ENCODE peak calls at places on chromosomes 6 and 20, in eight cellular contexts. B is right atrium auricular region; H is vagina; D is CD8-positive, alpha-beta memory T cell; S is thoracic aorta; Z is pancreas; K is psoas muscle; L is A673. O is an unnamed sample. For H3K36me3 and H3K4me1, the result is how much of the 10 kb centered on the place peaks cover.

GRCh38 chr6:68718379-68719073 is 83.4 kb downstream of the ADGRB3 start:
- DNase-seq in B (no peak), H (no peak), D (no peak), S (no peak), Z (no peak), K (no peak), L (peak), O (peak)

GRCh38 chr20:53748821-53749402 is 155.3 kb upstream of the ZNF217 start:
- DNase-seq in B (no peak), H (no peak), D (no peak), S (no peak), Z (no peak), K (no peak), L (peak), O (peak)

GRCh38 chr6:28719275-28719940 is 193.7 kb downstream of the GPX5 start:
- DNase-seq in B (no peak), H (no peak), D (no peak), S (no peak), Z (no peak), K (no peak), L (peak), O (no peak)

GRCh38 chr20:61856626-61857413 is 208.9 kb downstream of the TAF4 start:
- DNase-seq in B (no peak), H (no peak), D (no peak), S (no peak), Z (no peak), K (no peak), L (no peak), O (no peak)

GRCh38 chr20:44851545-44851944 is 34.0 kb upstream of the YWHAB start:
- DNase-seq in B (no peak), H (no peak), D (no peak), S (no peak), Z (no peak), K (no peak), L (no peak), O (no peak)

GRCh38 chr6:128112494-128112893 is 211.6 kb upstream of the THEMIS start:
- DNase-seq in B (no peak), H (no peak), D (no peak), S (no peak), Z (no peak), K (no peak), L (peak), O (no peak)

GRCh38 chr20:58618694-58619540 is 32.2 kb upstream of the STX16 start:
- DNase-seq in B (no peak), H (no peak), D (no peak), S (no peak), Z (no peak), K (peak), L (no peak), O (peak)

GRCh38 chr6:41162687-41163418 is at the start of gene TREM2:
- DNase-seq in B (no peak), H (peak), D (no peak), S (no peak), Z (no peak), K (no peak), L (no peak), O (no peak)

GRCh38 chr6:25710287-25710686 is 44.3 kb upstream of the SLC17A4 start:
- DNase-seq in B (no peak), H (no peak), D (no peak), S (no peak), Z (no peak), K (no peak), L (no peak), O (no peak)

GRCh38 chr6:115612796-115613479 is 447.8 kb downstream of the FRK start:
- DNase-seq in B (no peak), H (no peak), D (no peak), S (no peak), Z (no peak), K (no peak), L (no peak), O (peak)

GRCh38 chr20:17448071-17448470 is 83.1 kb downstream of the BFSP1 start:
- DNase-seq in B (no peak), H (no peak), D (no peak), S (no peak), Z (no peak), K (no peak), L (no peak), O (no peak)

GRCh38 chr6:143271024-143271423 is 179.5 kb downstream of the ADAT2 start:
- DNase-seq in B (no peak), H (no peak), D (no peak), S (no peak), Z (no peak), K (no peak), L (peak), O (peak)

GRCh38 chr6:43838276-43839036 is 68.4 kb downstream of the VEGFA start:
- DNase-seq in B (peak), H (no peak), D (no peak), S (no peak), Z (peak), K (peak), L (peak), O (peak)

GRCh38 chr6:43835872-43836419 is 65.9 kb downstream of the VEGFA start:
- DNase-seq in B (no peak), H (no peak), D (no peak), S (no peak), Z (no peak), K (no peak), L (no peak), O (no peak)

GRCh38 chr6:43837501-43837900 is 67.5 kb downstream of the VEGFA start:
- DNase-seq in B (no peak), H (no peak), D (no peak), S (no peak), Z (no peak), K (no peak), L (no peak), O (no peak)

GRCh38 chr6:43834528-43835145 is 64.6 kb downstream of the VEGFA start:
- DNase-seq in B (no peak), H (no peak), D (no peak), S (no peak), Z (no peak), K (no peak), L (no peak), O (no peak)

DNA sequence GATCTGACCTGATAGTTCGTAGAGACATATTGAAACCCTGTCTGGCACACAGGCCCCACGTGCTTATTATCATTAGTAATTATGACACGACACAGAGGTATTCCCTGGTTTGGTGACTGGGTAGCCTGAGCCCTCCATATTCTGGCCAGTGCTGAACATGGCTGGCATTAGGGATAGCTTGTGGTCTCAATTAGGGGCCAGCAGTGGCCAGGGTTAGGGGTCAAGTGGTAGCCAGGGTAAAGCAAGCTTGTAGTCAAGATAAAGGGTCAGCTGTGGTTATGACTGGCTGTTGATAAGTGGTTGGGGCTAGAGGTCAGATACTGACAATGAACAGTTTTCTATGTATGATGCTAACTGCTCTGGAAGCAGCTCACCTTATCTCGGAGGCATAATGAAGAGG is 66.5 kb downstream of the VEGFA start:
- DNase-seq in B (no peak), H (no peak), D (no peak), S (no peak), Z (no peak), K (no peak), L (no peak), O (no peak)
- H3K36me3 ChIP-seq in B (under half), H (under half), D (under half), S (under half), Z (under half), K (under half), L (under half), O (under half)

GRCh38 chr6:36608788-36609563 is 14.8 kb downstream of the SRSF3 start:
- DNase-seq in B (no peak), H (no peak), D (no peak), S (no peak), Z (no peak), K (no peak), L (no peak), O (no peak)
- H3K4me1 ChIP-seq in B (half or more), H (half or more), D (under half), S (under half), Z (under half), K (under half), L (under half), O (under half)

GRCh38 chr20:2742431-2742830 is 49.9 kb downstream of the EBF4 start:
- DNase-seq in B (peak), H (peak), D (no peak), S (no peak), Z (no peak), K (no peak), L (no peak), O (no peak)
- H3K36me3 ChIP-seq in B (under half), H (under half), D (under half), S (under half), Z (under half), K (under half), L (under half), O (under half)

GRCh38 chr20:50427740-50428462 is 82.3 kb upstream of the PTPN1 start:
- DNase-seq in B (peak), H (no peak), D (no peak), S (no peak), Z (no peak), K (peak), L (no peak), O (peak)
- H3K4me1 ChIP-seq in B (under half), H (half or more), D (under half), S (under half), Z (under half), K (under half), L (under half), O (under half)

DNA sequence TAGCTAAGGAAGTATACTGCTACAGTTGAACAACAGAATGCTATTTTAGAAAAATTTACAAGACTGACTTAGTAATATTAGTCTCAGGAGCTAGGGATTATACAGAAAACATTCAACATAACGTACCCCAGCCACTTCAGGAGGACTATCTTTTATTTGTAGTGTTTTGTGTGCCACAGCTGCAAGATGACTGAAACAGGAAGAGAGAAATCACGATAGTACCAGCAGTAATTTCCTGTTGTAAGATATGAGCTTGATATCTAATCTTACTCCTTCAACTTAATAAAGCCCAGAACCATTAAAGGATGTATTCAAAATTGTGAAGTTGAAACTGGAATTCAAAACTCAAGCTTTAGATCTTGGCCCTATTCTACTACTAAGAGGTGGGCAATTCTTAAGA is 42.1 kb downstream of the SLC35A1 start:
- DNase-seq in B (no peak), H (no peak), D (no peak), S (no peak), Z (no peak), K (no peak), L (peak), O (no peak)
- H3K36me3 ChIP-seq in B (half or more), H (under half), D (under half), S (under half), Z (under half), K (under half), L (under half), O (half or more)

GRCh38 chr20:48711044-48711428 is 116.8 kb downstream of the PREX1 start:
- DNase-seq in B (no peak), H (no peak), D (no peak), S (no peak), Z (no peak), K (no peak), L (no peak), O (no peak)
- H3K4me1 ChIP-seq in B (under half), H (under half), D (under half), S (under half), Z (under half), K (under half), L (under half), O (under half)